ENCODE peak calls at places on chromosomes 11 and 22, in eight cellular contexts. D, K, H, W, C, X, L and I are unnamed samples.

GRCh38 chr11:75652936-75653335 is 15.9 kb downstream of the MAP6 start:
- DNase-seq in D (no peak), K (no peak), H (no peak), W (no peak), C (no peak), X (no peak), L (no peak), I (no peak)

GRCh38 chr11:70826950-70827349 is 425.4 kb downstream of the SHANK2 start:
- DNase-seq in D (peak), K (no peak), H (no peak), W (no peak), C (no peak), X (no peak), L (no peak), I (no peak)

GRCh38 chr11:121630041-121630440 is 177.3 kb upstream of the SORL1-AS1 start:
- DNase-seq in D (peak), K (peak), H (no peak), W (no peak), C (peak), X (peak), L (no peak), I (peak)

GRCh38 chr11:133947298-133947905 is 9.4 kb downstream of the IGSF9B start:
- DNase-seq in D (peak), K (peak), H (peak), W (no peak), C (no peak), X (peak), L (peak), I (no peak)

GRCh38 chr11:28146123-28146751 is 38.0 kb downstream of the METTL15 start:
- DNase-seq in D (peak), K (peak), H (no peak), W (peak), C (peak), X (peak), L (no peak), I (peak)

GRCh38 chr11:98589975-98590374 is 430.8 kb upstream of the CNTN5 start:
- DNase-seq in D (no peak), K (no peak), H (no peak), W (no peak), C (no peak), X (no peak), L (no peak), I (no peak)

GRCh38 chr11:45147017-45147728 is 734 bp downstream of the PRDM11 start:
- DNase-seq in D (peak), K (peak), H (peak), W (peak), C (peak), X (peak), L (peak), I (peak)

GRCh38 chr11:118882489-118882888 is 1.2 kb upstream of the CXCR5 start:
- DNase-seq in D (no peak), K (no peak), H (no peak), W (no peak), C (no peak), X (no peak), L (peak), I (no peak)

GRCh38 chr11:127925430-127925829 is 661.9 kb downstream of the ETS1 start:
- DNase-seq in D (no peak), K (peak), H (no peak), W (no peak), C (no peak), X (peak), L (no peak), I (peak)

GRCh38 chr11:57491371-57492061 is 24.0 kb downstream of the SLC43A1 start:
- DNase-seq in D (peak), K (peak), H (no peak), W (no peak), C (no peak), X (no peak), L (peak), I (no peak)

GRCh38 chr11:124865902-124866851 is 945 bp downstream of the ROBO3 start:
- DNase-seq in D (peak), K (peak), H (no peak), W (no peak), C (no peak), X (no peak), L (peak), I (no peak)

GRCh38 chr11:77029829-77030228 is 4.4 kb upstream of the B3GNT6 start:
- DNase-seq in D (no peak), K (no peak), H (no peak), W (no peak), C (no peak), X (no peak), L (no peak), I (no peak)

GRCh38 chr11:1055109-1055703 is 18.7 kb upstream of the MUC6 start:
- DNase-seq in D (no peak), K (no peak), H (no peak), W (no peak), C (no peak), X (no peak), L (no peak), I (no peak)

GRCh38 chr11:68379216-68379615 is 66.8 kb downstream of the LRP5 start:
- DNase-seq in D (no peak), K (no peak), H (no peak), W (no peak), C (no peak), X (no peak), L (no peak), I (no peak)

GRCh38 chr11:70127653-70128434 is 49.7 kb downstream of the ANO1 start:
- DNase-seq in D (no peak), K (no peak), H (no peak), W (no peak), C (no peak), X (no peak), L (no peak), I (no peak)

GRCh38 chr22:37328017-37328416 is 45.7 kb downstream of the CYTH4 start:
- DNase-seq in D (peak), K (peak), H (no peak), W (no peak), C (no peak), X (peak), L (no peak), I (no peak)

GRCh38 chr11:119441898-119442243 is 18.9 kb upstream of the THY1 start:
- DNase-seq in D (no peak), K (no peak), H (no peak), W (no peak), C (no peak), X (no peak), L (no peak), I (no peak)

GRCh38 chr22:49590851-49591445 is 236.7 kb downstream of the BRD1 start:
- DNase-seq in D (no peak), K (no peak), H (no peak), W (no peak), C (no peak), X (no peak), L (no peak), I (no peak)

GRCh38 chr22:45969414-45969799 is 7.6 kb downstream of the WNT7B start:
- DNase-seq in D (peak), K (no peak), H (no peak), W (no peak), C (no peak), X (no peak), L (no peak), I (no peak)

GRCh38 chr22:44731357-44731970 is 20.9 kb upstream of the ARHGAP8 start:
- DNase-seq in D (no peak), K (no peak), H (no peak), W (no peak), C (no peak), X (no peak), L (no peak), I (no peak)

GRCh38 chr11:82858556-82859091 is 41.6 kb downstream of the PRCP start:
- DNase-seq in D (peak), K (peak), H (no peak), W (peak), C (peak), X (peak), L (no peak), I (peak)

GRCh38 chr11:84833488-84834086 is 793.6 kb downstream of the DLG2 start:
- DNase-seq in D (no peak), K (no peak), H (no peak), W (no peak), C (no peak), X (no peak), L (no peak), I (no peak)

GRCh38 chr11:61564936-61565696 is 15.8 kb downstream of the SYT7 start:
- DNase-seq in D (no peak), K (no peak), H (peak), W (no peak), C (no peak), X (no peak), L (no peak), I (no peak)

GRCh38 chr22:31212783-31213626 is 907 bp downstream of the LIMK2 start:
- DNase-seq in D (no peak), K (no peak), H (no peak), W (no peak), C (no peak), X (no peak), L (peak), I (no peak)

GRCh38 chr22:46933040-46933439 is 170.6 kb downstream of the TBC1D22A start:
- DNase-seq in D (no peak), K (no peak), H (no peak), W (no peak), C (no peak), X (no peak), L (no peak), I (no peak)

GRCh38 chr11:128473631-128474030 is 113.7 kb downstream of the ETS1 start:
- DNase-seq in D (no peak), K (no peak), H (no peak), W (no peak), C (no peak), X (no peak), L (peak), I (no peak)

GRCh38 chr11:7909585-7910325 is 21.3 kb downstream of the OR10A6 start:
- DNase-seq in D (no peak), K (no peak), H (no peak), W (no peak), C (no peak), X (peak), L (no peak), I (no peak)

GRCh38 chr11:91981995-91982394 is 242.6 kb upstream of the FAT3 start:
- DNase-seq in D (peak), K (peak), H (no peak), W (peak), C (no peak), X (peak), L (no peak), I (peak)

GRCh38 chr11:114219559-114220349 is 76.4 kb upstream of the NNMT start:
- DNase-seq in D (peak), K (peak), H (peak), W (no peak), C (peak), X (no peak), L (no peak), I (no peak)

GRCh38 chr11:86698634-86699033 is 26.2 kb upstream of the ME3 start:
- DNase-seq in D (no peak), K (no peak), H (no peak), W (no peak), C (no peak), X (no peak), L (no peak), I (no peak)

GRCh38 chr11:18974192-18974591 is 35.0 kb upstream of the MRGPRX1 start:
- DNase-seq in D (no peak), K (no peak), H (no peak), W (no peak), C (no peak), X (no peak), L (no peak), I (no peak)